ENCODE peak calls at places on chromosomes 12 and 14, in seven cellular contexts. C is suprapubic skin; P is endodermal cell; Y is right lobe of liver; F is esophagus squamous epithelium; O is osteoblast; A is CD8-positive, alpha-beta T cell. U is an unnamed sample. For H3K4me1 and H3K36me3, the result is how much of the 10 kb centered on the place peaks cover.

GRCh38 chr12:61531195-61531594 is 729.0 kb upstream of the USP15 start:
- DNase-seq in C (no peak), P (no peak), Y (no peak), F (no peak), O (no peak), A (no peak), U (no peak)

GRCh38 chr12:98397323-98398105 is 117.9 kb upstream of the TMPO start:
- DNase-seq in C (peak), P (peak), Y (peak), F (peak), O (peak), A (peak), U (peak)

GRCh38 chr12:108191938-108192337 is 62.9 kb downstream of the WSCD2 start:
- DNase-seq in C (no peak), P (no peak), Y (no peak), F (no peak), O (no peak), A (no peak), U (no peak)

GRCh38 chr12:25051583-25052190 is 102.8 kb upstream of the BCAT1 start:
- DNase-seq in C (no peak), P (no peak), Y (no peak), F (no peak), O (no peak), A (peak), U (no peak)

GRCh38 chr12:57836442-57837375 is 9.8 kb downstream of the CTDSP2 start:
- DNase-seq in C (no peak), P (peak), Y (peak), F (no peak), O (peak), A (no peak), U (no peak)

GRCh38 chr12:11513288-11513687 is 117.9 kb upstream of the PRB2 start:
- DNase-seq in C (no peak), P (peak), Y (no peak), F (no peak), O (no peak), A (no peak), U (peak)

GRCh38 chr12:96107236-96107635 is 71.8 kb upstream of the LTA4H start:
- DNase-seq in C (no peak), P (peak), Y (no peak), F (no peak), O (peak), A (no peak), U (no peak)

GRCh38 chr12:28882444-28882843 is 266.6 kb upstream of the FAR2 start:
- DNase-seq in C (no peak), P (no peak), Y (no peak), F (no peak), O (no peak), A (no peak), U (no peak)

GRCh38 chr14:103538291-103539055 is 9.5 kb downstream of the TRMT61A start:
- DNase-seq in C (no peak), P (no peak), Y (no peak), F (no peak), O (peak), A (no peak), U (no peak)

GRCh38 chr12:107130830-107131760 is 37.7 kb upstream of the CRY1 start:
- DNase-seq in C (no peak), P (no peak), Y (no peak), F (no peak), O (no peak), A (no peak), U (no peak)

GRCh38 chr12:102050660-102051430 is 10.9 kb downstream of the WASHC3 start:
- DNase-seq in C (no peak), P (no peak), Y (no peak), F (no peak), O (no peak), A (no peak), U (no peak)

GRCh38 chr12:101407054-101407437 is 526 bp downstream of the ARL1 start:
- DNase-seq in C (no peak), P (no peak), Y (peak), F (no peak), O (no peak), A (no peak), U (peak)

GRCh38 chr14:60680511-60680910 is 31.2 kb upstream of the SIX1 start:
- DNase-seq in C (no peak), P (no peak), Y (no peak), F (no peak), O (peak), A (no peak), U (no peak)

GRCh38 chr12:29346764-29347421 is 34.1 kb downstream of the ERGIC2 start:
- DNase-seq in C (no peak), P (no peak), Y (no peak), F (no peak), O (no peak), A (no peak), U (no peak)

GRCh38 chr12:125331342-125332052 is 266.3 kb downstream of the AACS start:
- DNase-seq in C (no peak), P (no peak), Y (no peak), F (no peak), O (no peak), A (no peak), U (no peak)

GRCh38 chr14:58541623-58542022 is 96.1 kb upstream of the DACT1 start:
- DNase-seq in C (no peak), P (no peak), Y (no peak), F (no peak), O (no peak), A (no peak), U (no peak)

GRCh38 chr14:68977741-68978549 is 1.2 kb downstream of the ACTN1 start:
- DNase-seq in C (no peak), P (peak), Y (peak), F (no peak), O (peak), A (peak), U (peak)

GRCh38 chr12:99267038-99267437 is 380.5 kb upstream of the GARIN6 start:
- DNase-seq in C (no peak), P (no peak), Y (no peak), F (no peak), O (no peak), A (no peak), U (no peak)

GRCh38 chr12:20250761-20251160 is 117.6 kb upstream of the PDE3A start:
- DNase-seq in C (no peak), P (no peak), Y (no peak), F (no peak), O (no peak), A (no peak), U (no peak)

DNA sequence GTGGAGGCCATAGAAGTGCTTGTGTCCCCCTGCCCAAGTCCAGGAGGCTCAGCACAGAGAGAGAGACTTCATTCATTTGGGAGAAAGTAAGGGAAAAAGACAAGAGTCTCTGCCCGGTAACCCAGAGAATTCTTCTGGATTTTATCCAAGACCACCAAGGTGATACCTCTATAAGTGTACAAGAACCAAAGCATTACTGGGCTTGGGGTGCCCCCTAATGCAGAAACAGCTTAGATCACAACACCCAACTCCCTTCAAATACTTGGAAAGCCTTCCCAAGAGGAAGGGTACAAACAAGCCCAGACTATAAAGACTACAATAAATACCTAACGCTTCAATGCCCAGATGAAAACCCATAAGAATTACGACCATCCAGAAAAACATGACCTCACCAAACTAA is 119.7 kb upstream of the PDE3A start:
- DNase-seq in C (no peak), P (peak), Y (no peak), F (no peak), O (no peak), A (no peak), U (peak)
- TF ChIP-seq CTCF in C (no peak), P (peak), Y (no peak), F (no peak), O (no peak), A (no peak), U (no peak)

DNA sequence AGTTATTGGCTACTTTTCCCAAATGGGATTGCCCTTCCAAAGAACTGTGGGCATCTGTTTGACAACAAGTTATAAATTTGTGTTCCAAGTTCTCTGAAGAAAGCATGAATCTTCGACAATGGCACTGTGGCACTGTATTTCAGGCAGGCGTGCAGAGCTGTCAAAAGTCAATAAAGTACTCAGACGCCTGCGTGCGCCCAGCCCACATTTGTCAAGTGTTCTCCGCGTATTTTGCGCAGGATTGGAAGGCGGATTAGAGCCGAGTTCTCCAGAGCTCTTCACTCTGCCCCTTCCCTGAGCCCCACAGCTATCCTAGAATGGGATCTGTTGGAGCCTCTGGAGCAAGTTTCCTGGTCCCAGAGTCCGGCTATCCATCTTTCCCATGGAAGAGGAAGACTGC is 103.2 kb downstream of the SLC25A47 start:
- DNase-seq in C (no peak), P (no peak), Y (no peak), F (no peak), O (no peak), A (no peak), U (no peak)
- H3K4me1 ChIP-seq in C (under half), P (under half), Y (under half), F (under half), O (under half), A (under half), U (under half)

GRCh38 chr12:65220761-65221160 is 51.4 kb downstream of the LEMD3 start:
- DNase-seq in C (no peak), P (no peak), Y (no peak), F (no peak), O (no peak), A (no peak), U (no peak)
- H3K36me3 ChIP-seq in C (under half), P (half or more), Y (under half), F (under half), O (under half), A (under half), U (under half)

DNA sequence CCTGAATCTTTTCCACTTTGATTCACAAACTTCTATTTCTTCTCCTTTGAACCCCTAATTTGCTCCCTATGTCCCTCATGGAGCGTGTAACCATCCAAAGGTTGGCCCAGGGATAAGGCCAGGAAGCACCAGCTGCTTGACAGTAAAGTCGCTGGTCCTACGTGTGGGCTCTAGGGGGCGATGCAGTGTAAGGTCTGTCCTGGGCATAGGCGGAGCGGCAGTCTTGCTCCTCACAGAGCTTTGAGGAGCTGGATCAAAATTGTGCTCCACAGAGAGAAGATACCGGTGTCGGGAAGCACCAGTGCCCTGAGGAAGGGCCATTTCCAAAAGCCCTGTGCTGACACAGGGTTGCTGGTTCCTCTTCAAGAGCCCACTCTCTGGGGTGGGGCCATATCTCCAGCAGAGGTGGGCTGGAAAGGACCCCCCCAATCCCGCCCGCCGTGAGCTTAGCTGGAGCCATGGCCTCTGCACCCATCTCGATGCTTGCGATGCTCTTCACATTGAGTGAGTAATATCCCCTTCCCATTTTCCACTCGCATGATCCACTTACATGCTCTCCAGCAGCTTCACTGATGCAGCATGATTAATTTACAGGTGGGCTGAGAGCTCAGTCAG is 49.9 kb upstream of the OR4E1 start:
- DNase-seq in C (no peak), P (peak), Y (no peak), F (no peak), O (peak), A (no peak), U (peak)
- TF ChIP-seq CTCF in C (no peak), P (peak), Y (no peak), F (no peak), O (peak), A (peak), U (peak)

DNA sequence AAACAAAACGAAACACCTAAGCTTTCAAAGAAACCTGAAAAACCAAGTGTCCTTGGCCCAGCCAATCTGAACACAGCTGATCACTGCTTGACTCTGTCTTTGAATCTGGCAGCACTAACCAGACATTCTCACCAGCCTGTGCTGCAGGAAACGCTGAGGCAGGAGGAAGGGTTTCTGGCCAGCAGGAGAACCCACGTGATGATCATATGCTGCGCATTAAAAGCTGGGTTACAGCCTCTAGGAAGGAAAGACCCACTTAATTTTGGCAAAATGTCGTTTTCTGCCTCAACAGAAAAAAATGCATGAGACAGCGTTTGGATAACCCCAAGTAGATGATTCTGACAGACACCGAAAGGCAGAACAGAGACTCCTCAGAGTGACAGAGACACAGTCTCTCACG is 9.8 kb downstream of the APPL2 start:
- DNase-seq in C (no peak), P (no peak), Y (no peak), F (no peak), O (peak), A (peak), U (no peak)
- H3K4me1 ChIP-seq in C (half or more), P (under half), Y (under half), F (half or more), O (half or more), A (under half), U (under half)

GRCh38 chr12:18837025-18837424 is 99.1 kb downstream of the CAPZA3 start:
- DNase-seq in C (no peak), P (no peak), Y (no peak), F (no peak), O (no peak), A (no peak), U (no peak)
- H3K36me3 ChIP-seq in C (under half), P (under half), Y (under half), F (under half), O (under half), A (under half), U (under half)

GRCh38 chr12:89949457-89950195 is 241.0 kb upstream of the ATP2B1 start:
- DNase-seq in C (no peak), P (no peak), Y (no peak), F (no peak), O (peak), A (peak), U (no peak)
- TF ChIP-seq CTCF in C (peak), P (peak), Y (peak), F (no peak), O (peak), A (peak), U (no peak)

DNA sequence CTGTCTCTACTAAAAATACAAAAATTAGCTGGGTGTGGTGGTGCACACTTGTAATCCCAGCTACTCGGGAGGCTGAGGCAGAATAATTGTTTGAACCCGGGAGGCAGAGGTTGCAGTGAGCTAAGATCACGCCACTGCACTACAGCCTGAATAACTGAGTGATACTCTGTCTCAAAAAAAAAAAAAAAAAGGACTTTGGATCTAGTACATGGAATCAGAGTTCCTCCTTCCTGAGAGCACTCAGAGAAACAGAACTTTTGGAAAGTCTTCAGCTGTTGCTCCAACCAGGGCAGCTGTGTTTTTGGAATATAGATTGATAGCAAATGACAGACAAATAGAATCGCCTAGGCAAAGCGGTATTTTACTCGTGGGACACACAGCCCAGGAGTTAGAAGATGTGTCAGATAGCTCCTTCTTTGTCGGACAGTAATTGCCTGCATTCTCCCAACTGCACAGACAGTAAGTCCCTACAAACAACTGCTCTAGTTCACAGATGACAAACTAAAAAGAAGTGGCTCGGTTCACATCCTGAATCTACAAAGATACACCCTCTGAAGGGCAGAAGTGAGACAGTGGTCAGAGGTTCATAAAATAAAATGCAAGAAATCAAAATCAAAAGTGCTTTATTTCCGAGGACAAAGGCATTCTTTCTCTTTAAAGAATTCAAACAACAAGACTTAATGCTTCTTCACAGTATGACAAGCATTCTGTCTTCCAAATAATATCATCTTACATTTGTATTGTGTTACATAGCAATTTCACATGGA is 17.1 kb upstream of the NEK9 start:
- DNase-seq in C (no peak), P (no peak), Y (no peak), F (no peak), O (no peak), A (no peak), U (no peak)
- H3K4me1 ChIP-seq in C (half or more), P (under half), Y (under half), F (half or more), O (under half), A (under half), U (under half)